ENCODE peak calls at places on chromosomes 6 and 20, in six cellular contexts. J, M, O, P, D and K are unnamed samples.

GRCh38 chr6:155418017-155418749 is 37.5 kb downstream of the NOX3 start:
- DNase-seq in M (peak; percentile 35), D (no peak), O (peak; percentile 77), J (peak; percentile 22), P (peak; percentile 79), K (peak; percentile 9)

GRCh38 chr6:4906293-4906941 is 97.4 kb downstream of the RPP40 start:
- DNase-seq in J (no peak), M (no peak), D (no peak), P (no peak), O (no peak), K (no peak)

GRCh38 chr6:34059136-34059731 is 86.7 kb downstream of the GRM4 start:
- DNase-seq in O (peak; percentile 69), J (no peak), P (peak; percentile 38), M (no peak), D (no peak), K (no peak)

GRCh38 chr6:148935705-148936306 is 189.0 kb downstream of the UST start:
- DNase-seq in P (peak; percentile 53), D (no peak), M (no peak), O (peak; percentile 46), J (no peak), K (no peak)

GRCh38 chr6:25962368-25963127 is at the start of gene TRIM38:
- DNase-seq in O (peak; percentile 92), P (peak; percentile 94), D (peak; percentile 53), J (peak; percentile 90), M (peak; percentile 78), K (peak; percentile 90)

GRCh38 chr20:49916146-49917002 is 1.0 kb upstream of the SPATA2 start:
- DNase-seq in D (no peak), O (peak; percentile 25), P (no peak), J (peak; percentile 84), M (no peak), K (no peak)

GRCh38 chr6:108796875-108797274 is 51.3 kb upstream of the ARMC2 start:
- DNase-seq in O (no peak), D (no peak), J (no peak), M (no peak), P (no peak), K (no peak)

GRCh38 chr20:49403911-49404310 is 78.6 kb downstream of the KCNB1 start:
- DNase-seq in D (no peak), O (no peak), M (no peak), P (no peak), J (no peak), K (no peak)

GRCh38 chr6:12148317-12148801 is 136.2 kb downstream of the HIVEP1 start:
- DNase-seq in J (no peak), P (peak; percentile 52), M (no peak), O (peak; percentile 55), D (no peak), K (no peak)

GRCh38 chr20:38092260-38092857 is 58.8 kb downstream of the RPRD1B start:
- DNase-seq in D (no peak), O (no peak), J (no peak), M (no peak), P (no peak), K (no peak)

GRCh38 chr20:15895560-15896084 is 677.6 kb downstream of the KIF16B start:
- DNase-seq in M (no peak), D (no peak), O (no peak), J (no peak), P (no peak), K (no peak)

GRCh38 chr6:121857551-121857950 is 422.1 kb downstream of the GJA1 start:
- DNase-seq in P (no peak), O (no peak), D (no peak), J (no peak), M (no peak), K (no peak)

GRCh38 chr6:17423018-17423417 is 29.6 kb downstream of the CAP2 start:
- DNase-seq in J (no peak), P (peak; percentile 12), M (no peak), D (no peak), O (no peak), K (no peak)

GRCh38 chr20:52226370-52226769 is 34.8 kb upstream of the ZFP64 start:
- DNase-seq in P (no peak), M (no peak), O (no peak), J (no peak), D (no peak), K (no peak)

GRCh38 chr20:15179426-15180190 is 842.2 kb upstream of the FLRT3 start:
- DNase-seq in M (no peak), D (no peak), J (no peak), O (no peak), P (no peak), K (no peak)

GRCh38 chr20:21074605-21075336 is 31.4 kb downstream of the LINC00237 start:
- DNase-seq in D (no peak), O (no peak), M (no peak), J (no peak), P (no peak), K (peak; percentile 2)

GRCh38 chr6:128242765-128243403 is 277.5 kb downstream of the PTPRK start:
- DNase-seq in D (peak; percentile 11), M (no peak), P (peak; percentile 75), J (no peak), O (peak; percentile 75), K (no peak)

GRCh38 chr6:118862443-118862842 is 31.5 kb upstream of the ASF1A start:
- DNase-seq in D (no peak), J (no peak), P (no peak), O (no peak), M (no peak), K (no peak)

GRCh38 chr20:57003012-57003411 is 263.4 kb downstream of the BMP7 start:
- DNase-seq in O (no peak), M (no peak), P (no peak), J (no peak), D (no peak), K (no peak)

GRCh38 chr6:137160763-137161162 is 12.7 kb downstream of the IL22RA2 start:
- DNase-seq in D (no peak), J (no peak), O (no peak), P (peak; percentile 65), M (no peak), K (no peak)

GRCh38 chr6:4180653-4181255 is 45.4 kb upstream of the ECI2 start:
- DNase-seq in O (peak; percentile 66), M (peak; percentile 27), J (no peak), D (peak; percentile 20), P (peak; percentile 43), K (peak; percentile 16)

GRCh38 chr6:64013061-64013410 is 377.4 kb downstream of the PHF3 start:
- DNase-seq in O (no peak), D (no peak), M (no peak), J (no peak), P (no peak), K (no peak)

GRCh38 chr6:147561742-147562141 is 53.3 kb downstream of the SAMD5 start:
- DNase-seq in D (no peak), M (no peak), O (no peak), J (no peak), P (no peak), K (no peak)

GRCh38 chr6:89727501-89727900 is 89.0 kb upstream of the LYRM2 start:
- DNase-seq in M (no peak), D (no peak), O (no peak), P (no peak), J (no peak), K (no peak)

GRCh38 chr20:51326241-51326819 is 216.2 kb downstream of the NFATC2 start:
- DNase-seq in D (no peak), J (peak; percentile 24), O (peak; percentile 45), P (peak; percentile 61), M (no peak), K (no peak)

GRCh38 chr6:72939029-72939428 is 286.3 kb downstream of the KHDC1L start:
- DNase-seq in P (no peak), M (no peak), O (no peak), D (no peak), J (no peak), K (no peak)

GRCh38 chr20:32792316-32792715 is 27.4 kb upstream of the MAPRE1 start:
- DNase-seq in P (no peak), J (no peak), O (peak; percentile 16), D (no peak), M (no peak), K (no peak)

GRCh38 chr6:115969207-115969929 is 91.3 kb downstream of the FRK start:
- DNase-seq in D (no peak), O (no peak), M (no peak), J (no peak), P (peak; percentile 3), K (no peak)
- H3K4me3 ChIP-seq in D (no peak overlapping the region), O (no peak overlapping the region), M (no peak overlapping the region), J (no peak overlapping the region), P (no peak overlapping the region), K (no peak overlapping the region)

DNA sequence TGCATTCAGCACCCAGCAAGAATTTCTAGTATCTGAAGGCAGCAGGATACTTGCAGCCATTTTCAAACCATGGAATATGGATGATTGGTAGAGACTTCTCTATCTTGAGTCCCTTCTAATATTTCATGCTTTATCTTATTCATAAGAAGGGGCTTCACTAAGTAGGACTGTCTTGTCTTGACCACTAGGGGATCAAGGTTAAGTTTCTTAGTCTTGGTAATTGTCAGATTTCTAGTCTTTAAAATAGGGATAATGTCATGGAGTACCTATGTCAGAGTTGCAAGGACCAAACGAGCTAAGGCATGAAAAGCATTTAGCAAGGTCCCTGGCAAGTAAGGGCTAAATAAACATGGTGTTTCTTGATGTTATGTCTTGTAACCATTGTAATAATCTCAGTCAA is 68.5 kb upstream of the ESR1 start:
- DNase-seq in J (no peak), D (no peak), P (no peak), O (no peak), M (no peak), K (no peak)
- TF ChIP-seq CTCF in J (no peak), D (no peak), P (no peak), O (no peak), M (no peak), K (no peak)

DNA sequence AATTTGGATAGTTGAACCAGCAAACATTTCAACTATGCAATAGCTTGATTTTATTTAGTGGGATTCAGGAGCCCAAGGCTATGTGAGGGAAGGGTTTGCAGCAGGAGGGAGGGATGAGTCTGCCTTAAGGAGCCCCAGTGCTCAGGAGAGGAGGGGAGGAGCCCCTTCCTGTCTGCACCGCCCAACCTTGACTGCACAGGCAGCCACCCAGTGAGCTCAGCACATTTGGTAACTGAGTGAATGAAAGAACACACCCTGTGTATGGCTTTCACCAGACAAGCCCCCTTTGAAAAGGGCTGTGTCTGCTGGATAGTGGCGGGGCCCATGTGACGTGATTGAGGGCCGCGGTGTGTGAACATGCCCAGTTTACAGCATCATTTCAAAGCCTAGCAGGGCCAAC is 17.0 kb downstream of the DACT2 start:
- DNase-seq in M (no peak), O (no peak), D (no peak), J (peak; percentile 38), P (no peak), K (no peak)
- H3K4me3 ChIP-seq in M (no peak overlapping the region), O (no peak overlapping the region), D (no peak overlapping the region), J (no peak overlapping the region), P (no peak overlapping the region), K (no peak overlapping the region)

GRCh38 chr20:383889-384288 is 3.3 kb downstream of the TRIB3 start:
- DNase-seq in D (no peak), J (no peak), O (no peak), M (no peak), P (no peak), K (no peak)

GRCh38 chr20:381581-382290 is 1.2 kb downstream of the TRIB3 start:
- DNase-seq in O (peak; percentile 90), P (peak; percentile 82), D (no peak), J (peak; percentile 88), M (peak; percentile 83), K (peak; percentile 32)

GRCh38 chr20:382291-383115 is 1.9 kb downstream of the TRIB3 start:
- DNase-seq in J (no peak), D (no peak), M (no peak), P (no peak), O (no peak), K (no peak)

GRCh38 chr20:378961-379336 is 1.6 kb upstream of the TRIB3 start:
- DNase-seq in O (no peak), D (no peak), P (no peak), J (no peak), M (no peak), K (no peak)

GRCh38 chr20:380763-381580 is 412 bp downstream of the TRIB3 start:
- DNase-seq in O (peak; percentile 86), M (peak; percentile 69), J (peak; percentile 58), D (no peak), P (peak; percentile 83), K (no peak)
- TF ChIP-seq CTCF in O (peak; percentile 6), M (no peak), J (no peak), D (no peak), P (peak; percentile 19), K (no peak)